ENCODE peak calls at places on chromosome 4, in five cellular contexts. I is AG04450, A is choroid plexus epithelial cell, D is endothelial cell, O is AG04449. G is an unnamed sample.

GRCh38 chr4:151569650-151570049 is 160.7 kb downstream of the FHIP1A start:
- DNase-seq in I (no peak), A (no peak), D (no peak), O (no peak), G (no peak)

GRCh38 chr4:22299678-22300077 is 216.2 kb downstream of the ADGRA3 start:
- DNase-seq in I (no peak), A (no peak), D (no peak), O (no peak), G (no peak)

GRCh38 chr4:107978716-107979451 is 10.8 kb upstream of the HADH start:
- DNase-seq in I (no peak), A (no peak), D (no peak), O (no peak), G (no peak)

GRCh38 chr4:81118086-81118485 is 87.6 kb downstream of the BMP3 start:
- DNase-seq in I (no peak), A (no peak), D (no peak), O (no peak), G (no peak)

GRCh38 chr4:105241456-105241855 is 94.8 kb downstream of the TET2 start:
- DNase-seq in I (no peak), A (no peak), D (no peak), O (no peak), G (no peak)

GRCh38 chr4:82833696-82834313 is 35.2 kb upstream of the SCD5 start:
- DNase-seq in I (peak), A (peak), D (no peak), O (peak), G (no peak)

GRCh38 chr4:39947415-39947814 is 30.3 kb downstream of the PDS5A start:
- DNase-seq in I (no peak), A (no peak), D (no peak), O (no peak), G (no peak)

GRCh38 chr4:156505341-156505955 is 466.2 kb downstream of the PDGFC start:
- DNase-seq in I (no peak), A (peak), D (no peak), O (no peak), G (peak)

GRCh38 chr4:25816591-25817058 is 46.2 kb downstream of the SEL1L3 start:
- DNase-seq in I (no peak), A (no peak), D (no peak), O (no peak), G (no peak)

GRCh38 chr4:122921971-122922876 is at the start of gene NUDT6:
- DNase-seq in I (peak), A (peak), D (peak), O (no peak), G (peak)

GRCh38 chr4:71549516-71550160 is 210.8 kb downstream of the SLC4A4 start:
- DNase-seq in I (no peak), A (no peak), D (no peak), O (no peak), G (no peak)

GRCh38 chr4:154123897-154124296 is 335.0 kb upstream of the SFRP2 start:
- DNase-seq in I (no peak), A (no peak), D (no peak), O (no peak), G (no peak)

GRCh38 chr4:39698424-39699009 is 581 bp downstream of the UBE2K start:
- DNase-seq in I (no peak), A (peak), D (peak), O (no peak), G (peak)

GRCh38 chr4:4541040-4541631 is 712 bp downstream of the STX18 start:
- DNase-seq in I (no peak), A (peak), D (peak), O (no peak), G (peak)

GRCh38 chr4:165319509-165319908 is 8.0 kb upstream of the MSMO1 start:
- DNase-seq in I (no peak), A (no peak), D (no peak), O (no peak), G (no peak)

GRCh38 chr4:178941975-178942374 is 1499.7 kb upstream of the AGA start:
- DNase-seq in I (no peak), A (no peak), D (no peak), O (no peak), G (no peak)

GRCh38 chr4:123339507-123340380 is 56.9 kb upstream of the SPRY1 start:
- DNase-seq in I (no peak), A (no peak), D (no peak), O (no peak), G (no peak)

GRCh38 chr4:23934915-23935314 is 45.1 kb upstream of the PPARGC1A start:
- DNase-seq in I (peak), A (peak), D (no peak), O (peak), G (peak)

GRCh38 chr4:146442801-146443200 is 78.9 kb downstream of the SLC10A7 start:
- DNase-seq in I (no peak), A (peak), D (no peak), O (no peak), G (no peak)

GRCh38 chr4:74188912-74189311 is 31.0 kb downstream of the MTHFD2L start:
- DNase-seq in I (no peak), A (no peak), D (no peak), O (no peak), G (no peak)

GRCh38 chr4:74189331-74190043 is 31.6 kb downstream of the MTHFD2L start:
- DNase-seq in I (peak), A (peak), D (no peak), O (no peak), G (peak)

GRCh38 chr4:74190332-74190731 is 32.4 kb downstream of the MTHFD2L start:
- DNase-seq in I (no peak), A (no peak), D (no peak), O (no peak), G (no peak)

GRCh38 chr4:74190919-74191397 is 33.0 kb downstream of the MTHFD2L start:
- DNase-seq in I (no peak), A (no peak), D (no peak), O (no peak), G (no peak)
- TF ChIP-seq CTCF in I (no peak), A (no peak), D (no peak), O (no peak), G (no peak)

GRCh38 chr4:117560329-117560728 is 474.0 kb upstream of the NDST3 start:
- DNase-seq in I (peak), A (peak), D (no peak), O (no peak), G (peak)
- TF ChIP-seq CTCF in I (peak), A (peak), D (no peak), O (no peak), G (no peak)

DNA sequence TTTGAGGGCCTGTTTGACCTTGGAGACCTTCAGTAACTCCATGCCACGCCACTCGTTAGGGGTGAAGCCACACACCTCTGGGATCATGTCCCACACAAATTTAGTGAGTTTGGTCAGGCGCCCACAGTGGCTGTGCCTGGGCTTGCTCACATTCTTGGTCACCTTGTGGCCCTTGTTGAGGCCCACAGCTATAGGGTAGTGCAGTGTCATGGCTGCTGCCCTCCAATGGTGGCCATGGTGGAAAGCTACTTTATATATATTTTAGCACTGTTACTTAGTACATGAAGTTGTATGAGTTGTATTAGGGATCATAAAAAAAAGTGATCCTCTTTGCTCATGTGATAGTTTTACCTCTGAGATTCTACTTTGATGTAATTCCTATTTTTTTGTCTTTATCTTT is 985 bp upstream of the CXCL11 start:
- DNase-seq in I (no peak), A (no peak), D (no peak), O (no peak), G (no peak)
- TF ChIP-seq CTCF in I (no peak), A (no peak), D (no peak), O (no peak), G (no peak)

GRCh38 chr4:38166082-38166481 is 205.9 kb downstream of the PTTG2 start:
- DNase-seq in I (no peak), A (no peak), D (no peak), O (no peak), G (peak)
- TF ChIP-seq CTCF in I (no peak), A (peak), D (no peak), O (no peak), G (peak)

GRCh38 chr4:95204267-95204835 is 344.4 kb downstream of the UNC5C start:
- DNase-seq in I (no peak), A (no peak), D (no peak), O (no peak), G (no peak)

GRCh38 chr4:95209942-95210341 is 338.8 kb downstream of the UNC5C start:
- DNase-seq in I (no peak), A (no peak), D (no peak), O (no peak), G (no peak)

GRCh38 chr4:95204873-95205272 is 343.9 kb downstream of the UNC5C start:
- DNase-seq in I (no peak), A (no peak), D (no peak), O (no peak), G (no peak)
- TF ChIP-seq CTCF in I (no peak), A (peak), D (no peak), O (peak), G (no peak)

G was measured in NB4.